ENCODE peak calls at places on chromosomes 7 and 10, in six cellular contexts. L, O, W, Y, N and P are unnamed samples.

GRCh38 chr7:80428161-80429054 is 83.5 kb downstream of the GNAT3 start:
- DNase-seq in Y (no peak), N (peak; percentile 64), L (no peak), O (no peak), W (peak; percentile 24), P (no peak)

GRCh38 chr10:61688551-61689308 is 26.0 kb downstream of the CABCOCO1 start:
- DNase-seq in Y (no peak), L (no peak), N (no peak), W (no peak), O (no peak), P (no peak)

GRCh38 chr10:60208676-60209269 is 180.9 kb downstream of the ANK3 start:
- DNase-seq in N (peak; percentile 35), O (no peak), W (no peak), L (no peak), Y (no peak), P (no peak)

GRCh38 chr7:36506130-36506794 is 116.6 kb downstream of the ANLN start:
- DNase-seq in N (no peak), O (no peak), W (no peak), L (no peak), Y (no peak), P (no peak)

GRCh38 chr7:128869138-128869943 is 6.7 kb downstream of the ATP6V1F start:
- DNase-seq in O (peak; percentile 84), Y (peak; percentile 86), W (peak; percentile 60), N (peak; percentile 42), L (peak; percentile 42), P (peak; percentile 17)

GRCh38 chr7:24949884-24950283 is 30.1 kb downstream of the OSBPL3 start:
- DNase-seq in W (no peak), L (no peak), O (no peak), Y (no peak), N (no peak), P (no peak)

GRCh38 chr10:50402466-50402865 is 151.2 kb upstream of the ASAH2 start:
- DNase-seq in W (no peak), Y (no peak), O (no peak), L (no peak), N (no peak), P (no peak)

GRCh38 chr7:134766779-134767566 is 12.5 kb upstream of the CALD1 start:
- DNase-seq in O (no peak), N (peak; percentile 75), L (no peak), W (no peak), Y (no peak), P (no peak)

GRCh38 chr7:95478139-95479037 is 7.4 kb upstream of the ASB4 start:
- DNase-seq in N (peak; percentile 79), O (no peak), L (no peak), Y (no peak), W (peak; percentile 51), P (no peak)

GRCh38 chr7:99272476-99273045 is at the start of gene MYH16:
- DNase-seq in L (no peak), O (no peak), Y (no peak), N (peak; percentile 55), W (no peak), P (no peak)

GRCh38 chr10:117950408-117950807 is 96.3 kb downstream of the RAB11FIP2 start:
- DNase-seq in L (no peak), W (no peak), O (no peak), Y (no peak), N (no peak), P (no peak)

GRCh38 chr7:127550247-127550646 is 35.1 kb downstream of the GCC1 start:
- DNase-seq in O (no peak), W (no peak), N (no peak), Y (no peak), L (no peak), P (no peak)

GRCh38 chr7:11373546-11374142 is 400.0 kb downstream of the PHF14 start:
- DNase-seq in W (no peak), L (no peak), O (no peak), Y (no peak), N (peak; percentile 10), P (no peak)

GRCh38 chr10:75770634-75771081 is 339.2 kb downstream of the LRMDA start:
- DNase-seq in O (peak; percentile 69), L (peak; percentile 46), N (peak; percentile 6), W (no peak), Y (no peak), P (no peak)

GRCh38 chr7:128906766-128907559 is 3.5 kb downstream of the KCP start:
- DNase-seq in L (no peak), W (no peak), Y (peak; percentile 57), N (no peak), O (peak; percentile 52), P (no peak)

GRCh38 chr10:77904110-77904860 is 22.3 kb downstream of the DLG5 start:
- DNase-seq in W (no peak), N (no peak), L (no peak), Y (no peak), O (no peak), P (no peak)

GRCh38 chr7:27339478-27339877 is 96.9 kb downstream of the EVX1 start:
- DNase-seq in L (no peak), O (no peak), W (no peak), Y (no peak), N (no peak), P (no peak)

GRCh38 chr7:17546206-17546998 is 247.9 kb downstream of the AHR start:
- DNase-seq in N (peak; percentile 75), Y (no peak), O (no peak), W (no peak), L (no peak), P (no peak)

GRCh38 chr10:101095550-101096213 is 33.9 kb downstream of the KAZALD1 start:
- DNase-seq in Y (peak; percentile 82), L (peak; percentile 55), W (peak; percentile 92), O (no peak), N (peak; percentile 38), P (peak; percentile 49)
- TF ChIP-seq CTCF in Y (peak; percentile 90), L (peak; percentile 80), W (peak; percentile 74), O (peak; percentile 74), N (peak; percentile 90), P (peak; percentile 78)

DNA sequence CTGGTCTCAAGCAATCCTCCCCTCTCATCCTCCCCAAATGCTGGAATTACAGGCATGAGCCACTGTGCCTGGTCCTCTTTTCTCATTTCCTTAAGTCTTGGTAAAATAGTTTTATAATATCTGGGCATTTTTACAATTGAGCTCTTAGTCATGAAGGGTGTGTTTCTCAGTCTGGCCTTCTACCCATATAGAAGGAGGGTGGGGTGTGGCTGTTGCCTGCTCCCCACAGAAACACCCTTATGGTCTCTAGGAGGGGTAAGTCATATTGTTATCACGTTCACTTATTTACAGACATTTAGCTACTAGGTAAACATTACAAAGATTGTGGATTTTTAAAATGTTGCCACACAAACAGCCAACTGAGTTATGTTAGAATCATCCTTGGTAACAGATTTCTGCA is 6.7 kb upstream of the OTUD1 start:
- DNase-seq in W (peak; percentile 30), N (no peak), L (no peak), Y (no peak), O (no peak), P (no peak)
- H3K27ac ChIP-seq in W (peak overlapping the region; percentile 68), N (no peak overlapping the region), L (no peak overlapping the region), Y (peak overlapping the region; percentile 70), O (no peak overlapping the region), P (no peak overlapping the region)

DNA sequence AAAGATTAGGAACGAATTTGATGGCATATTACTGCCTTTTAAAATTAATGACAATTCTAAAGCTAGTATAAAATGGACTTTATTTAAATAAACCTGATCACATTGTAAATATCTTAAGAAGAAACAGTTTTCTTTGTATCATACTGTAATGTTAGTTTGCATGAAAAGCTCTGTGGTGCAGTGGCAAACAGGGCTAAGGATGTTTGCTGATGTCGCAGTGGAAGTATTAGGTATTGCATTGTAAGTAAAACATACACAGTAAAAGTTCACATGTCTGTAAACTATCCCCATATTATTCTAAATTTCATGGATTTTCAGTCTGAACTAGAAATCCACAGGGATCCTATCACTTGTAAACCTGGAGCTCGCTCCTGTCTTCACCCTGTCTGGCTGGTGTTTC is 252.6 kb upstream of the ZNF32 start:
- DNase-seq in O (no peak), L (no peak), N (no peak), Y (no peak), W (no peak), P (no peak)
- TF ChIP-seq CTCF in O (no peak), L (no peak), N (peak; percentile 37), Y (no peak), W (no peak), P (no peak)

DNA sequence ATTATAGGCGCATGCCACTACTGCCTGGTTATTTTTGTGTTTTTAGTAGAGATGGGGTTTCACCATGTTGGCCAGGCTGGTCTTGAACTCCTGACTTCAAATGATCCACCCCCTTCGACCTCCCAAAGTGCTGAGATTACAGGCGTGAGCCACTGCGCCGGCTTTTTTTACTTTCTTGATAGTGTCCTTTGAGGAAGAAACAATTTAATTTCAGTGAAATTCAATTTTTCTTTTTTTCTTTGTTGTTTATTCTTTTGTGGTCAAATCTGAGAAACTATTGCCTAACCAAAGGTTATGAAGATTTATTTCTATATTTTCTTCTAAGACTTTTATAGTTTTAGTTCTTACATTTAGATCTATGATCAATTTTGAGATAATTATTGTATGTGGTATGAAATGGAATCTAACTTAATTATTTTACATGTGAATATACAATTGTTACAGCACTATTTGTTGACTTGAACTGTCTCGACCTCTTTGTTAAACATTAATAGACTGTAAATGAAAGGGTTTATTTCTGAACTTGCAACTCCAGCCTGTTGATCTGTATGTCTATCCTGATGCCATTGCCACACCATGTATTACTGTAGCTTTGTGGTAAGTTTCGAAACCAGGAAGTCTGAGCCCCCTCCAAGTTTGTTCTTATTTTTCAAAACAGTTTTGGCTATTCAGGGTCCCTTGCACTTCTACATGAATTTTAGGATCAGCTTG is 19.8 kb upstream of the RASSF4 start:
- DNase-seq in L (no peak), W (no peak), O (peak; percentile 13), N (no peak), Y (no peak), P (no peak)
- H3K27ac ChIP-seq in L (no peak overlapping the region), W (no peak overlapping the region), O (no peak overlapping the region), N (no peak overlapping the region), Y (peak overlapping the region; percentile 10), P (no peak overlapping the region)

GRCh38 chr7:19754521-19755116 is 18.8 kb downstream of the TMEM196 start:
- DNase-seq in Y (no peak), L (no peak), O (no peak), W (no peak), N (peak; percentile 12), P (no peak)
- TF ChIP-seq CTCF in Y (peak; percentile 45), L (peak; percentile 70), O (peak; percentile 62), W (peak; percentile 68), N (peak; percentile 65), P (peak; percentile 82)

GRCh38 chr10:20287951-20288350 is 471.7 kb downstream of the PLXDC2 start:
- DNase-seq in L (no peak), Y (no peak), N (no peak), O (no peak), W (no peak), P (no peak)
- H3K27ac ChIP-seq in L (no peak overlapping the region), Y (no peak overlapping the region), N (no peak overlapping the region), O (no peak overlapping the region), W (no peak overlapping the region), P (no peak overlapping the region)

DNA sequence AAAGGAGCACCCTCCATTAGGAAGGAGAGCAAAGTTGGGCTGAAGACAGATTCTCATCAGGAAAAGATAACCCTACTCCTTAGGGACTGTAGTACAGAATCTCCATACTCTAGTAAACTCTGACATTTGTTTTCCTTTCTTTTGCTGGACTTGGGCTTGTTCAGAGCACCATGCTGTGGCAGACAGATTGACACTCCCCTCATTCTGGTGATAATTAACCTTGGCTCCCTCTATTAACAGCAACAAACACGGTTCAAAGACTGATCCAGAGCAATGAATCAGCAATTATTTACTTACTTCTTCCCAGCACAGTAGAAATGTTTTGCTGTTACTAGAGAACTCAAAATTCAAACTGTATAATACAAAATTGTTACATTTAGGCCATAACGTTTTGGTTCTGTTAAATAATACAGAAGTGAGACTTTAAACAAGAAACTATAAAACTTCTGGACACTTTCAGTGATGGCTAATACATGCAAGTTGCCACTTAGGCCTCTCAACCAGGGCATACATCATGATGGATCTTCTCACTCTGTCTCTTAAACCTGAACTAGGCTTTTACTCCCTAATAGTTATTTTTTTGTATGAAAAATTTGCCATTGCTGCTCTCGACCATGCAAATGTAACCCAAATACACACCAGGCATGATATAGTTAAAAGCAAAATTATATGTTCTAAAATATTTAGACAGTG is 639.0 kb downstream of the IPMK start:
- DNase-seq in Y (no peak), O (no peak), W (no peak), L (no peak), N (no peak), P (no peak)
- TF ChIP-seq CTCF in Y (no peak), O (no peak), W (no peak), L (no peak), N (no peak), P (no peak)